ENCODE peak calls at places on chromosomes 6 and 20, in six cellular contexts. V is PC-3, C is HCT116, N is neural progenitor cell, J is MM.1S, Q is SK-N-SH. U is an unnamed sample.

GRCh38 chr6:26240157-26240980 is 124.6 kb upstream of the BTN3A2 start:
- DNase-seq in N (peak; percentile 71), Q (peak; percentile 59), V (no peak), C (no peak), J (no peak), U (peak; percentile 73)

GRCh38 chr6:66200390-66200789 is 493.4 kb upstream of the EYS start:
- DNase-seq in C (no peak), N (no peak), V (no peak), J (no peak), Q (no peak), U (no peak)

GRCh38 chr6:5126214-5126613 is 41.1 kb downstream of the PPP1R3G start:
- DNase-seq in N (no peak), C (no peak), V (no peak), Q (no peak), J (no peak), U (no peak)

GRCh38 chr6:106728296-106728870 is 99.0 kb downstream of the QRSL1 start:
- DNase-seq in Q (no peak), V (no peak), J (no peak), C (no peak), N (no peak), U (no peak)

GRCh38 chr6:164359036-164359435 is 944.5 kb downstream of the QKI start:
- DNase-seq in N (no peak), V (no peak), Q (no peak), J (no peak), C (no peak), U (no peak)

GRCh38 chr6:136568129-136568528 is 17.9 kb upstream of the MAP7 start:
- DNase-seq in N (no peak), J (no peak), C (no peak), V (no peak), Q (no peak), U (no peak)

GRCh38 chr6:38241200-38241599 is 398.5 kb downstream of the BTBD9 start:
- DNase-seq in J (no peak), Q (no peak), C (no peak), N (no peak), V (peak; percentile 70), U (peak; percentile 9)

GRCh38 chr6:13711384-13711725 is 280 bp downstream of the RANBP9 start:
- DNase-seq in J (no peak), Q (no peak), N (no peak), C (no peak), V (no peak), U (no peak)

GRCh38 chr6:100099189-100100074 is 105.4 kb upstream of the MCHR2 start:
- DNase-seq in J (peak; percentile 39), N (peak; percentile 35), V (peak; percentile 59), C (peak; percentile 16), Q (peak; percentile 4), U (peak; percentile 67)

GRCh38 chr20:60921021-60921622 is 330.9 kb upstream of the CDH4 start:
- DNase-seq in C (no peak), N (peak; percentile 80), J (peak; percentile 58), Q (no peak), V (no peak), U (no peak)

GRCh38 chr6:148075352-148075751 is 267.3 kb upstream of the SASH1 start:
- DNase-seq in C (no peak), J (no peak), Q (no peak), V (no peak), N (no peak), U (no peak)

GRCh38 chr20:53738039-53738944 is 144.7 kb upstream of the ZNF217 start:
- DNase-seq in J (peak; percentile 71), Q (peak; percentile 34), N (peak; percentile 81), V (peak; percentile 98), C (no peak), U (peak; percentile 96)

GRCh38 chr20:49706548-49707517 is 6.8 kb downstream of the B4GALT5 start:
- DNase-seq in C (no peak), J (no peak), N (peak; percentile 74), V (no peak), Q (no peak), U (no peak)

GRCh38 chr6:134119481-134119880 is 67.1 kb upstream of the SLC2A12 start:
- DNase-seq in C (no peak), Q (no peak), V (no peak), N (no peak), J (no peak), U (no peak)

GRCh38 chr6:150485559-150486517 is 113.8 kb upstream of the PLEKHG1 start:
- DNase-seq in V (no peak), C (no peak), N (no peak), Q (no peak), J (no peak), U (peak; percentile 44)

GRCh38 chr20:12113468-12114371 is 196.0 kb downstream of the BTBD3 start:
- DNase-seq in C (no peak), V (peak; percentile 83), Q (no peak), N (no peak), J (peak; percentile 92), U (no peak)

GRCh38 chr20:17835240-17835940 is 133.2 kb downstream of the SNX5 start:
- DNase-seq in N (no peak), J (no peak), C (peak; percentile 55), V (peak; percentile 97), Q (no peak), U (peak; percentile 95)

GRCh38 chr20:47164076-47164634 is 192.3 kb downstream of the ZMYND8 start:
- DNase-seq in N (no peak), J (no peak), V (no peak), Q (no peak), C (no peak), U (no peak)

GRCh38 chr6:27133281-27134227 is 113.9 kb upstream of the PRSS16 start:
- DNase-seq in J (peak; percentile 85), V (peak; percentile 75), N (peak; percentile 83), Q (no peak), C (peak; percentile 69), U (peak; percentile 90)

GRCh38 chr20:50455656-50456451 is 54.3 kb upstream of the PTPN1 start:
- DNase-seq in N (no peak), V (no peak), J (no peak), Q (no peak), C (no peak), U (no peak)

GRCh38 chr6:19638931-19639330 is 198.2 kb upstream of the ID4 start:
- DNase-seq in Q (no peak), C (no peak), V (no peak), N (no peak), J (no peak), U (no peak)

GRCh38 chr6:40349566-40350192 is 237.5 kb downstream of the LRFN2 start:
- DNase-seq in V (no peak), Q (no peak), J (no peak), C (no peak), N (no peak), U (no peak)

GRCh38 chr6:54307412-54308036 is 717 bp upstream of the TINAG start:
- DNase-seq in N (no peak), V (peak; percentile 59), Q (no peak), C (no peak), J (no peak), U (no peak)

GRCh38 chr6:42251911-42252637 is 34.4 kb upstream of the MRPS10 start:
- DNase-seq in C (no peak), Q (peak; percentile 86), J (no peak), V (no peak), N (no peak), U (peak; percentile 58)

GRCh38 chr6:11729083-11729482 is 49.5 kb downstream of the ADTRP start:
- DNase-seq in Q (no peak), C (no peak), N (no peak), J (no peak), V (no peak), U (no peak)

GRCh38 chr6:30219244-30219643 is 6.0 kb upstream of the TRIM26 start:
- DNase-seq in N (peak; percentile 66), Q (peak; percentile 72), C (no peak), V (peak; percentile 78), J (peak; percentile 52), U (peak; percentile 73)

GRCh38 chr6:143958839-143959399 is 49.1 kb downstream of the PLAGL1 start:
- DNase-seq in Q (no peak), J (no peak), C (no peak), V (no peak), N (peak; percentile 95), U (no peak)

DNA sequence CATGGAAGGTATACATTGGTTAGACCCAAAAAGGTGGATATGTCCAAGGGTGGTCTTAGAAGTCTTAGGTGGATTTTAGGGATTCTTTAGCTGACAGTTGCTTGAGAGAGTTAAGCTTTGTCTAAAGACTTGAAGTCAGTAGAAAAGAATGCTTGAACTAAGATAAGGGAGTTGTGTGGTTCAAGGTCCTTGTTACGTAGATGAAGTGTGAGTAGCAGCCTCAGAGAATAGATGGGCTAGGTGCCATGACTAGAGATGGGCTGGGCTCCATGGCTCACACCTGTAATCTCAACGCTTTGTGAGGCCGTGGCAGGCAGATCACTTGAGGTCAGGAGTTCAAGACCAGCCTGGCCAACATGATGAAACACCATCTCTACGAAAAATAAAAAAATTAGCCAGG is 1.7 kb downstream of the SHLD1 start:
- DNase-seq in V (no peak), N (no peak), Q (no peak), C (no peak), J (no peak), U (no peak)
- H3K4me3 ChIP-seq in V (no peak overlapping the region), N (no peak overlapping the region), Q (no peak overlapping the region), C (no peak overlapping the region), J (no peak overlapping the region), U (no peak overlapping the region)

GRCh38 chr6:35058827-35059522 is 82.2 kb downstream of the TCP11 start:
- DNase-seq in V (no peak), Q (peak; percentile 3), N (no peak), C (no peak), J (no peak), U (no peak)
- H3K9ac ChIP-seq in V (no peak overlapping the region), Q (no peak overlapping the region), N (no peak overlapping the region), C (no peak overlapping the region), J (no peak overlapping the region), U (no peak overlapping the region)

DNA sequence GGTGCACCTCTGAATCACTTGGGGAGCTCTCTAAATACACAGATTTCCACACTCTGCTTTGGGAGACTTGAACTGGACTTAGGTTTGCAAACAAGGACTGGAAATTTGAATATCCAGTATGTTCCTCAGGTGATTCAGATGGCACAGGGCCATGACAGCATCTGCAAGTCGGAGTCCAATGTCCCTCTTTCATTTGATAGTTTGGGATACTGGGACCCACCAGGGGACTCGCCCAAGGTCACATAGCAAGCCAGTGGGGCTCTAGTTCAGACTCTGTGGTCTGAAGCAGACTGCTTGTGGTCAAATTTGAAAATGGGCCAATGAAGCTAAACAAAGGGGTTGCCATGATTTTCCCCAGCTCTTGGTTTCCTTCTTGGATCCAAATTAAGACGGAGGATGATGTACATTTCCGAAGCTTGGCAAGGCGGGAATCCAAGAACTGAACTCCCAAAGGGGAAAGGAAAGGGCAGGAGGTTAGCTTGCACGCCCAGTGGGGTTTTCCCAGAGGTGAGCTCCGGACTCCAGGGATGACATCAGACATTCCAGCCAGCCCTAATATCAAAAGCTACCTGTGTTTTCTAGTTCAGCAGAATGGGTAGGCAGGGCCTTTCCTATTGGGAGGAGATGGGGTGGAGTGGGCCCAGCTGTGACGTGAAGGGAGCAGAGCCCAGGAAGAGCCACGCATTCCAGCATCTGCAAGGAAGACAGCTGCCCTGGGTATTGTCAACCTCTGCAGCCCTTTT is 3.4 kb upstream of the SYS1 start:
- DNase-seq in Q (no peak), N (peak; percentile 53), J (no peak), V (no peak), C (no peak), U (peak; percentile 23)
- TF ChIP-seq EZH2phosphoT487 in Q (no peak), N (no peak), J (no peak), V (no peak), C (no peak), U (no peak)

DNA sequence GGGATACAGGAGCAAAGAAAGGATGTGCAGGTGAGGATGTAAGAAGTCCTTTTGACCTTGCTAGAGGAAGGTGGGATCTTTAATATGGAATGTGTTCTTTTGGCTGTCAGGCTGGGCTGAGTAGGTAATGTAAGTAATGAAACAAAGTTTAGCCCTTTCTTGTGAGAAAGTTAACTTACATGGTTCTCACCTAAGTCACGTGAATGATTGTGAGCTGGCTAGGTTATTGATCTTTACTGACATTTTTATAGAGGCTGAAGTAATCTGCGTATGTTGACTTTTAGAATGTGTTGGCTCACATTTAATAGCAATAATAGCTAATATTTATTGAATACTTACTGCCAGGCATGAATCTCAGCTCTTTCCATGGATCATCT is 2.6 kb downstream of the TOP1 start:
- DNase-seq in Q (no peak), N (no peak), V (no peak), C (no peak), J (no peak), U (no peak)
- H3K4me3 ChIP-seq in Q (peak overlapping the region; percentile 68), N (peak overlapping the region; percentile 97), V (peak overlapping the region; percentile 75), C (no peak overlapping the region), J (peak overlapping the region; percentile 96), U (peak overlapping the region; percentile 91)